ENCODE peak calls at places on chromosome 17, in nine cellular contexts. H, M, E, G, B, O, L, A and V are unnamed samples.

GRCh38 chr17:43772877-43773648 is 5.7 kb downstream of the DUSP3 start:
- DNase-seq in H (no peak), M (no peak), E (no peak), G (no peak), B (no peak), O (peak; percentile 45), L (no peak), A (no peak), V (peak; percentile 80)

GRCh38 chr17:28667870-28668269 is 5.9 kb downstream of the SUPT6H start:
- DNase-seq in H (no peak), M (no peak), E (no peak), G (no peak), B (no peak), O (no peak), L (no peak), A (no peak), V (no peak)

GRCh38 chr17:26792486-26792885 is 501.4 kb upstream of the WSB1 start:
- DNase-seq in H (no peak), M (no peak), E (no peak), G (no peak), B (no peak), O (peak; percentile 26), L (no peak), A (no peak), V (no peak)

GRCh38 chr17:58302171-58302918 is 21.6 kb upstream of the MPO start:
- DNase-seq in H (no peak), M (no peak), E (no peak), G (no peak), B (no peak), O (no peak), L (peak; percentile 12), A (no peak), V (no peak)

GRCh38 chr17:15185625-15185991 is 79.5 kb downstream of the PMP22 start:
- DNase-seq in H (no peak), M (no peak), E (no peak), G (no peak), B (no peak), O (peak; percentile 53), L (no peak), A (no peak), V (no peak)

GRCh38 chr17:36972905-36973304 is 24.2 kb downstream of the AATF start:
- DNase-seq in H (no peak), M (no peak), E (no peak), G (no peak), B (no peak), O (no peak), L (no peak), A (no peak), V (no peak)

GRCh38 chr17:51015145-51015558 is 105.5 kb downstream of the SPAG9 start:
- DNase-seq in H (no peak), M (no peak), E (no peak), G (no peak), B (no peak), O (peak; percentile 18), L (no peak), A (no peak), V (no peak)

GRCh38 chr17:237406-237955 is 56.0 kb upstream of the DOC2B start:
- DNase-seq in H (no peak), M (no peak), E (no peak), G (no peak), B (no peak), O (no peak), L (peak; percentile 3), A (no peak), V (no peak)

GRCh38 chr17:80209765-80210164 is 10.4 kb downstream of the SGSH start:
- DNase-seq in H (no peak), M (no peak), E (no peak), G (no peak), B (no peak), O (no peak), L (no peak), A (no peak), V (no peak)

GRCh38 chr17:28416703-28417311 is 10.8 kb upstream of the SLC46A1 start:
- DNase-seq in H (peak; percentile 12), M (peak; percentile 74), E (peak; percentile 20), G (no peak), B (peak; percentile 36), O (peak; percentile 74), L (no peak), A (peak; percentile 57), V (peak; percentile 29)

GRCh38 chr17:18966831-18967624 is 15.1 kb downstream of the SLC5A10 start:
- DNase-seq in H (no peak), M (no peak), E (no peak), G (no peak), B (no peak), O (peak; percentile 34), L (no peak), A (peak; percentile 18), V (no peak)

GRCh38 chr17:5793157-5793556 is 208.8 kb upstream of the NLRP1 start:
- DNase-seq in H (no peak), M (no peak), E (no peak), G (no peak), B (no peak), O (no peak), L (no peak), A (no peak), V (no peak)

GRCh38 chr17:42289863-42290165 is 1.5 kb downstream of the STAT5A start:
- DNase-seq in H (no peak), M (peak; percentile 27), E (no peak), G (no peak), B (peak; percentile 15), O (no peak), L (no peak), A (no peak), V (no peak)

GRCh38 chr17:75739801-75740200 is 18.5 kb downstream of the ITGB4 start:
- DNase-seq in H (no peak), M (no peak), E (no peak), G (no peak), B (no peak), O (no peak), L (no peak), A (no peak), V (no peak)

GRCh38 chr17:47692895-47693666 is 880 bp upstream of the TBKBP1 start:
- DNase-seq in H (no peak), M (no peak), E (no peak), G (no peak), B (no peak), O (no peak), L (no peak), A (no peak), V (no peak)

GRCh38 chr17:82231562-82232321 is 2.9 kb downstream of the SLC16A3 start:
- DNase-seq in H (no peak), M (peak; percentile 44), E (peak; percentile 54), G (no peak), B (no peak), O (peak; percentile 89), L (peak; percentile 87), A (no peak), V (no peak)

GRCh38 chr17:17134952-17135340 is 71.2 kb downstream of the PLD6 start:
- DNase-seq in H (no peak), M (no peak), E (no peak), G (no peak), B (no peak), O (no peak), L (no peak), A (peak; percentile 82), V (no peak)

GRCh38 chr17:48149174-48150106 is 41.9 kb downstream of the SNX11 start:
- DNase-seq in H (no peak), M (no peak), E (no peak), G (no peak), B (no peak), O (peak; percentile 10), L (no peak), A (peak; percentile 51), V (no peak)

GRCh38 chr17:18962494-18962815 is 10.5 kb downstream of the SLC5A10 start:
- DNase-seq in H (no peak), M (no peak), E (no peak), G (no peak), B (no peak), O (no peak), L (no peak), A (no peak), V (no peak)

GRCh38 chr17:78974635-78975591 is 4.8 kb downstream of the LGALS3BP start:
- DNase-seq in H (no peak), M (no peak), E (peak; percentile 50), G (no peak), B (no peak), O (peak; percentile 80), L (peak; percentile 73), A (no peak), V (no peak)

GRCh38 chr17:59377410-59377809 is 46.0 kb downstream of the YPEL2 start:
- DNase-seq in H (no peak), M (no peak), E (no peak), G (no peak), B (no peak), O (peak; percentile 64), L (no peak), A (no peak), V (no peak)

GRCh38 chr17:57708401-57708800 is 36.7 kb downstream of the CCDC182 start:
- DNase-seq in H (no peak), M (no peak), E (no peak), G (no peak), B (no peak), O (peak; percentile 6), L (no peak), A (no peak), V (no peak)

GRCh38 chr17:44865921-44866320 is 18.2 kb downstream of the HIGD1B start:
- DNase-seq in H (no peak), M (no peak), E (no peak), G (no peak), B (no peak), O (no peak), L (no peak), A (no peak), V (no peak)

GRCh38 chr17:40615295-40615988 is 32.2 kb downstream of the SMARCE1 start:
- DNase-seq in H (no peak), M (peak; percentile 53), E (peak; percentile 17), G (no peak), B (no peak), O (peak; percentile 59), L (no peak), A (no peak), V (no peak)

GRCh38 chr17:74305865-74306654 is 20.0 kb upstream of the KIF19 start:
- DNase-seq in H (no peak), M (no peak), E (peak; percentile 10), G (no peak), B (no peak), O (no peak), L (no peak), A (no peak), V (peak; percentile 36)

GRCh38 chr17:45073414-45074070 is 12.4 kb downstream of the NMT1 start:
- DNase-seq in H (no peak), M (no peak), E (no peak), G (no peak), B (no peak), O (peak; percentile 89), L (no peak), A (no peak), V (no peak)